ENCODE peak calls at places on chromosomes 16 and 17, in seven cellular contexts. N is A549; F is endothelial cell; G is mesothelial cell of epicardium; A is cardiac fibroblast; H is RWPE1; V is CD4-positive, alpha-beta T cell. W is an unnamed sample.

GRCh38 chr17:72569193-72569946 is 448.6 kb downstream of the SOX9 start:
- DNase-seq in N (no peak), F (no peak), G (no peak), A (no peak), H (no peak), V (no peak), W (no peak)

GRCh38 chr17:5785343-5785742 is 201.0 kb upstream of the NLRP1 start:
- DNase-seq in N (no peak), F (no peak), G (no peak), A (peak), H (peak), V (no peak), W (no peak)

GRCh38 chr17:42674755-42675347 is 1.9 kb downstream of the PLEKHH3 start:
- DNase-seq in N (no peak), F (no peak), G (no peak), A (peak), H (no peak), V (no peak), W (no peak)

GRCh38 chr16:880471-881171 is 80.1 kb upstream of the GNG13 start:
- DNase-seq in N (no peak), F (no peak), G (peak), A (no peak), H (no peak), V (no peak), W (no peak)

GRCh38 chr16:70253291-70254094 is 1.8 kb upstream of the EXOSC6 start:
- DNase-seq in N (peak), F (peak), G (no peak), A (peak), H (peak), V (no peak), W (no peak)

GRCh38 chr17:62869885-62870580 is 61.9 kb upstream of the MARCHF10 start:
- DNase-seq in N (no peak), F (no peak), G (peak), A (peak), H (peak), V (no peak), W (no peak)

GRCh38 chr16:68470461-68471150 is 22.3 kb upstream of the SMPD3 start:
- DNase-seq in N (no peak), F (no peak), G (no peak), A (no peak), H (no peak), V (no peak), W (peak)

GRCh38 chr17:69478916-69479315 is 64.4 kb downstream of the MAP2K6 start:
- DNase-seq in N (no peak), F (no peak), G (no peak), A (no peak), H (no peak), V (no peak), W (no peak)

GRCh38 chr16:5944971-5945370 is 847.4 kb upstream of the EEF2KMT start:
- DNase-seq in N (no peak), F (no peak), G (no peak), A (no peak), H (no peak), V (no peak), W (no peak)

GRCh38 chr16:82034981-82035612 is at the start of gene HSD17B2:
- DNase-seq in N (peak), F (no peak), G (no peak), A (peak), H (peak), V (no peak), W (no peak)

GRCh38 chr16:86016201-86016965 is 117.4 kb downstream of the IRF8 start:
- DNase-seq in N (peak), F (peak), G (no peak), A (peak), H (peak), V (peak), W (peak)

GRCh38 chr17:77440571-77440981 is 299.8 kb downstream of the SEC14L1 start:
- DNase-seq in N (no peak), F (no peak), G (no peak), A (no peak), H (no peak), V (no peak), W (peak)

GRCh38 chr17:77146882-77147281 is 6.1 kb downstream of the SEC14L1 start:
- DNase-seq in N (no peak), F (no peak), G (no peak), A (no peak), H (no peak), V (no peak), W (no peak)

GRCh38 chr17:3665834-3666233 is 2.5 kb downstream of the TAX1BP3 start:
- DNase-seq in N (no peak), F (no peak), G (no peak), A (no peak), H (no peak), V (no peak), W (no peak)

GRCh38 chr17:17156107-17156506 is 50.0 kb downstream of the PLD6 start:
- DNase-seq in N (no peak), F (no peak), G (no peak), A (peak), H (peak), V (no peak), W (no peak)

GRCh38 chr17:19021622-19022083 is 17.1 kb upstream of the FAM83G start:
- DNase-seq in N (no peak), F (peak), G (no peak), A (no peak), H (no peak), V (peak), W (no peak)

GRCh38 chr17:1532836-1533602 is 16.6 kb upstream of the INPP5K start:
- DNase-seq in N (no peak), F (peak), G (no peak), A (peak), H (no peak), V (peak), W (peak)

GRCh38 chr17:64020068-64020766 is at the start of gene ICAM2:
- DNase-seq in N (no peak), F (no peak), G (no peak), A (no peak), H (no peak), V (peak), W (peak)

GRCh38 chr17:38541281-38541680 is 64.5 kb downstream of the SRCIN1 start:
- DNase-seq in N (no peak), F (no peak), G (no peak), A (no peak), H (no peak), V (no peak), W (no peak)

GRCh38 chr16:55494994-55495421 is 13.9 kb upstream of the LPCAT2 start:
- DNase-seq in N (no peak), F (no peak), G (no peak), A (peak), H (peak), V (no peak), W (no peak)
- TF ChIP-seq CTCF in N (no peak), F (no peak), G (no peak), A (peak), H (no peak), V (no peak), W (no peak)

GRCh38 chr16:22012241-22012640 is 4.3 kb downstream of the MOSMO start:
- DNase-seq in N (no peak), F (no peak), G (no peak), A (no peak), H (no peak), V (no peak), W (no peak)
- TF ChIP-seq CTCF in N (no peak), F (no peak), G (no peak), A (no peak), H (no peak), V (no peak), W (no peak)

GRCh38 chr17:51734976-51735375 is 423.5 kb downstream of the CA10 start:
- DNase-seq in N (no peak), F (no peak), G (no peak), A (no peak), H (no peak), V (no peak), W (no peak)
- TF ChIP-seq CTCF in N (no peak), F (no peak), G (no peak), A (no peak), H (no peak), V (no peak), W (no peak)

DNA sequence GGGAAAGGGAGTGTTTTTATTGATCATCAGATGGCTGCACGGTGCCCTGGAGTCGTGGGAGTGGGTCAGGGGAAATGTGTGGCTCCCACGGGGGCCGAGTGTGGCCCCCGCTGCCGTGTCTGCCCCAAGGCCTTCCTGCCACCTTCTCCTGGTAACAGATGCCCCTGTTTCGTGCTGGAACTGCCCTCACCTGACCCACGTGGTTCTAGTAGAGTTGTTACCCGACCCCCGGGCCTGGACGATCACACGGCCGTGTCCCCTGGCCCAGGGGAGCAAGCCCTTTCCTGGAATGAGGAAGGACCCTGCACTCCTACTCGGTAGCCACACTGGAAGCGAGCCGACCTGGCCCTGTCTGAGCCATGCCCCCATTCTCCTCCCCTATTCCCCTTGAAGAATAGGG is 37.6 kb downstream of the ACTG1 start:
- DNase-seq in N (no peak), F (no peak), G (no peak), A (no peak), H (no peak), V (no peak), W (no peak)
- TF ChIP-seq CTCF in N (no peak), F (no peak), G (no peak), A (no peak), H (no peak), V (no peak), W (no peak)

GRCh38 chr17:79970576-79971068 is 65.0 kb downstream of the TBC1D16 start:
- DNase-seq in N (no peak), F (peak), G (peak), A (peak), H (no peak), V (no peak), W (no peak)
- TF ChIP-seq CTCF in N (peak), F (peak), G (peak), A (peak), H (peak), V (no peak), W (no peak)

DNA sequence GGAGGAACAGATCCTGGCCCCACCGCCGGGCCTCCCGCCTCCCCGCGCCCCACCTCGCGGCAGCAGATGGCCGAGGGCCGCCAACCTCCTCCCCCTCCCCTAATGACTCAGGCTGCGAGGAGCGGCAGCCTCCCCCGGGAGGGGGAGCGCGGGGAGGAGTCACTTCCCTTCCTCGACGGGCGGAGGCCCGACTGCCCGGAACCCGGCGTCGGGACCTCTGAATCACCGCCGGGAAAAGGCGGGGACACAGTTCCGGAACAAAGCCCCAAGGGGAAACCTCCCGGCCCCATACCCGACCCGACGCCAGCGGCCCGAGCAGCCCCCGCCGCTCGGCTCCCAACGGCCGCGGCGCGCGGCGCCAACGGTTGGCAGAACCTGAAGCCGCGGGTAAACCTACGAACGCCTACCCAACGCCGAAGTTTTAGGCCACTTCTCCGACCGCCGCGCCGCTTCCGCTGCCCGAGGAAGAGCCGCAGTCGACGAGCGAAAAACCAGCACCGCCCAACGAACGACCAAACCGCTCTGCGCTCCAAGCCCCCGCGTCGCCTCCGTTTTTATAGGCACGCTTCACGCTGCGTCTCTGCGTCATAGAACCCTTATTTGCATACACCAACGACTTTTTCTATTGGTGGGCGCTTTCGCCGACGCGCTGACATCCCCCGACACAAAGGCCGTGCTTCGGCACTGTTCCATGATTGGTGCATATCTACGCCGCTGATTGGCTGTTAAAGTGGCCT is 5.2 kb upstream of the UNK start:
- DNase-seq in N (peak), F (peak), G (peak), A (peak), H (peak), V (peak), W (peak)
- TF ChIP-seq CTCF in N (no peak), F (no peak), G (no peak), A (no peak), H (peak), V (no peak), W (no peak)

GRCh38 chr16:58842156-58842555 is 108.0 kb upstream of the GOT2 start:
- DNase-seq in N (no peak), F (no peak), G (no peak), A (no peak), H (no peak), V (no peak), W (no peak)

GRCh38 chr16:58848662-58849002 is 114.5 kb upstream of the GOT2 start:
- DNase-seq in N (no peak), F (no peak), G (no peak), A (no peak), H (no peak), V (no peak), W (no peak)

GRCh38 chr16:58842746-58843145 is 108.6 kb upstream of the GOT2 start:
- DNase-seq in N (no peak), F (no peak), G (no peak), A (no peak), H (no peak), V (no peak), W (no peak)

GRCh38 chr16:58847902-58848661 is 114.0 kb upstream of the GOT2 start:
- DNase-seq in N (no peak), F (no peak), G (no peak), A (no peak), H (no peak), V (no peak), W (no peak)

DNA sequence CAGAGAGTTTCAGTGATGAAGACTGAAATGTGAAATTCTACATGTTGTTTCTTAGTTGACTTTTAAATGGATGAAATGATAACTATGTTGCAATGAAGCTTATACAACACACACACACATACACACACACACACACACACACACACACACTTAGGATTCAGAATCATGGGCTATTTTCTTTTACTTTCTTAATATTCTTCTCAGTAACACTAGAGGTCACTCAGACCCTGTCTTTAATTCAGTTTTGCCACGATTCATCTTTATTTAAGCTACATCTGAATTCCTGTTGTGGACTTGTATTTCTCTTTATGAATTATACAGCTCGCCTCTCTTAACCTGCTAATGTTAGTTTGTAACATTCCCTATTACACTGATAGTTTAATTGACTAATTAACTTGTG is 109.6 kb upstream of the GOT2 start:
- DNase-seq in N (no peak), F (no peak), G (no peak), A (peak), H (no peak), V (no peak), W (no peak)
- TF ChIP-seq CTCF in N (peak), F (no peak), G (no peak), A (no peak), H (peak), V (no peak), W (no peak)

GRCh38 chr16:87244646-87245197 is 72.5 kb downstream of the C16orf95 start:
- DNase-seq in N (no peak), F (no peak), G (no peak), A (no peak), H (no peak), V (no peak), W (no peak)

GRCh38 chr16:87246269-87247065 is 70.7 kb downstream of the C16orf95 start:
- DNase-seq in N (no peak), F (no peak), G (no peak), A (no peak), H (no peak), V (no peak), W (no peak)

GRCh38 chr16:87248704-87249103 is 68.5 kb downstream of the C16orf95 start:
- DNase-seq in N (no peak), F (no peak), G (no peak), A (no peak), H (no peak), V (no peak), W (no peak)

GRCh38 chr16:87252269-87252970 is 64.8 kb downstream of the C16orf95 start:
- DNase-seq in N (no peak), F (no peak), G (no peak), A (peak), H (no peak), V (no peak), W (no peak)

GRCh38 chr16:87249425-87249824 is 67.8 kb downstream of the C16orf95 start:
- DNase-seq in N (no peak), F (no peak), G (no peak), A (no peak), H (no peak), V (no peak), W (no peak)
- TF ChIP-seq CTCF in N (no peak), F (no peak), G (no peak), A (no peak), H (no peak), V (no peak), W (no peak)

DNA sequence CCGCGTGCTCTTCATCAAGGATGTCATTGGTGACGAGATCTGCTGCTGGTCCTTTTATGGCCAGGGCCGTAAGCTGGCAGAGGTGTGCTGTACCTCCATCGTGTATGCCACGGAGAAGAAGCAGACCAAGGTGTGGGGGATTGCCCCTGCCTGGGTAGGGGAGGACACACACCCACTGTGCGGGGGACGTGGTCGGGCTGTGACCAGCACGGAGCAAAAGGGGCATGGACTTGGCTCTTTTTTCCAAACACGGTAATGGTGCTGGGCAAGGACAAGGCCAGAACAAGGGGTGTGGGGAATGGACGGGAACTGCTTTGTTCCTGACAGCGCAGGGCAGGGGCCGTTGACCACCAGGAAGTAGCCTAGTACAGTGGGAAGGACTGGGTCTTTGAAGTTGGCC is 6.8 kb downstream of the TNFAIP1 start:
- DNase-seq in N (no peak), F (no peak), G (no peak), A (no peak), H (no peak), V (no peak), W (no peak)
- TF ChIP-seq CTCF in N (no peak), F (no peak), G (no peak), A (no peak), H (no peak), V (no peak), W (no peak)

GRCh38 chr17:36850794-36851193 is 86.5 kb upstream of the LHX1 start:
- DNase-seq in N (peak), F (no peak), G (no peak), A (peak), H (peak), V (no peak), W (no peak)

GRCh38 chr17:36848008-36848902 is 89.0 kb upstream of the LHX1 start:
- DNase-seq in N (no peak), F (no peak), G (no peak), A (peak), H (no peak), V (no peak), W (no peak)

GRCh38 chr17:36851230-36851629 is 86.0 kb upstream of the LHX1 start:
- DNase-seq in N (peak), F (no peak), G (no peak), A (peak), H (peak), V (no peak), W (no peak)

GRCh38 chr17:36847293-36847645 is 90.0 kb upstream of the LHX1 start:
- DNase-seq in N (no peak), F (no peak), G (no peak), A (no peak), H (no peak), V (no peak), W (no peak)

DNA sequence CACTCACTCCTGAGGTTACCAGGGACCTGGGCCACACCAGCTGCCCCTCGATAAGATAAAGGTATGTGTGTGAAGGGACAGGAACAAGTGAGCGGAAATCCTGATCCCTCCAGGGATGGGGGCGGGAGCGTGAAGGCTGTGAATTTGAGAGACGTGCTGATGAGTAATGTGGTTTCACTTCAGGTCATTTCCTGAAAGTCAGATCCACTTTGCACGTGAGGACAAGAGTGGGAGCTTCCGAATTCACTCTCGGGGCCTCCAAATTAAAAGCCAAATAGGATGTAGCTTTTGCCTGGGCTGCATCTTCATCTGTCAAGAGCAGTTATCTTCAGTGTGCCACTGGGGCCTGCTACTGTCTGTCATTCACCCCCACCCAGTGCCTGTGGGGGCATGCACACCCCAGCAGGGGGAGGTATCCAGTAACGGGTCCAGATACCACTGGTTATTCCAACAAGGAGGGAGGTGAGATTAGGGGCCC is 87.4 kb upstream of the LHX1 start:
- DNase-seq in N (peak), F (peak), G (no peak), A (peak), H (peak), V (no peak), W (no peak)
- TF ChIP-seq CTCF in N (no peak), F (no peak), G (no peak), A (peak), H (no peak), V (no peak), W (no peak)

W was measured in activated B cell treated with CpG ODN at 0.5 μM for 24 hours.